ENCODE peak calls at places on chromosomes 4 and X, in six cellular contexts. N, H, O, Y, E and A are unnamed samples.

GRCh38 chr4:138406881-138407280 is 164.7 kb upstream of the SLC7A11 start:
- DNase-seq in N (peak), Y (peak), E (no peak), H (no peak), O (no peak), A (no peak)

GRCh38 chr4:3529363-3529762 is 2.9 kb downstream of the LRPAP1 start:
- DNase-seq in H (no peak), E (no peak), N (no peak), O (no peak), Y (peak), A (no peak)

GRCh38 chr4:36676139-36677050 is 395.0 kb downstream of the DTHD1 start:
- DNase-seq in E (peak), N (peak), H (no peak), Y (no peak), O (peak), A (no peak)

GRCh38 chr4:83212041-83212851 is 72.4 kb downstream of the COQ2 start:
- DNase-seq in N (peak), O (peak), H (no peak), Y (no peak), E (no peak), A (no peak)

GRCh38 chr4:616911-617643 is 8.3 kb upstream of the PDE6B start:
- DNase-seq in E (no peak), H (no peak), N (no peak), O (no peak), Y (no peak), A (no peak)

GRCh38 chr4:159024266-159024665 is 78.6 kb upstream of the RAPGEF2 start:
- DNase-seq in N (no peak), H (no peak), E (no peak), O (no peak), Y (no peak), A (no peak)

GRCh38 chrX:153727108-153727931 is 2.7 kb downstream of the ABCD1 start:
- DNase-seq in O (peak), E (peak), H (no peak), N (peak), Y (peak), A (no peak)

GRCh38 chr4:112645541-112646329 is 8.8 kb downstream of the LARP7 start:
- DNase-seq in N (no peak), E (no peak), Y (no peak), O (no peak), H (no peak), A (no peak)

GRCh38 chrX:24920769-24921168 is 95.0 kb downstream of the ARX start:
- DNase-seq in E (no peak), O (no peak), H (no peak), N (no peak), Y (no peak), A (no peak)

GRCh38 chr4:182338731-182339130 is 95.5 kb downstream of the TENM3 start:
- DNase-seq in H (no peak), N (peak), O (no peak), E (no peak), Y (no peak), A (no peak)

GRCh38 chr4:145501051-145501660 is 19.5 kb downstream of the SMAD1 start:
- DNase-seq in O (no peak), H (no peak), E (no peak), Y (no peak), N (no peak), A (no peak)

GRCh38 chrX:151754042-151754419 is 19.5 kb downstream of the CNGA2 start:
- DNase-seq in O (peak), H (peak), N (peak), Y (no peak), E (no peak), A (no peak)

GRCh38 chr4:143531773-143532491 is 18.4 kb downstream of the SMARCA5 start:
- DNase-seq in Y (no peak), E (no peak), O (no peak), H (no peak), N (no peak), A (no peak)